ENCODE peak calls at places on chromosomes 11 and 22, in six cellular contexts. U, S, C, I, D and B are unnamed samples.

GRCh38 chr11:41921991-41922390 is 462.5 kb upstream of the LRRC4C start:
- DNase-seq in U (no peak), S (no peak), C (no peak), I (no peak), D (no peak), B (no peak)

GRCh38 chr11:63663809-63664208 is 7.4 kb downstream of the ATL3 start:
- DNase-seq in U (no peak), S (no peak), C (peak; percentile 79), I (no peak), D (no peak), B (no peak)

GRCh38 chr22:23926561-23926960 is 32.4 kb downstream of the MIF start:
- DNase-seq in U (no peak), S (no peak), C (no peak), I (no peak), D (no peak), B (no peak)

GRCh38 chr11:118744001-118744400 is 47.0 kb downstream of the DDX6 start:
- DNase-seq in U (no peak), S (no peak), C (no peak), I (no peak), D (no peak), B (no peak)

GRCh38 chr22:46849101-46849500 is 86.7 kb downstream of the TBC1D22A start:
- DNase-seq in U (no peak), S (no peak), C (no peak), I (no peak), D (no peak), B (no peak)

GRCh38 chr22:38207898-38208432 is 6.2 kb downstream of the MAFF start:
- DNase-seq in U (no peak), S (no peak), C (no peak), I (no peak), D (no peak), B (no peak)

GRCh38 chr22:49147171-49147570 is 680.5 kb downstream of the BRD1 start:
- DNase-seq in U (no peak), S (no peak), C (no peak), I (no peak), D (no peak), B (no peak)

GRCh38 chr11:113906038-113906437 is 1.4 kb downstream of the HTR3B start:
- DNase-seq in U (no peak), S (no peak), C (no peak), I (peak; percentile 61), D (peak; percentile 43), B (peak; percentile 42)

GRCh38 chr11:93344855-93345333 is 14.4 kb downstream of the DEUP1 start:
- DNase-seq in U (no peak), S (no peak), C (no peak), I (no peak), D (no peak), B (no peak)

GRCh38 chr11:35035894-35036408 is 103.0 kb upstream of the CD44 start:
- DNase-seq in U (no peak), S (no peak), C (peak; percentile 96), I (no peak), D (no peak), B (no peak)

GRCh38 chr11:105148241-105148640 is 8.7 kb upstream of the CARD18 start:
- DNase-seq in U (no peak), S (no peak), C (no peak), I (no peak), D (no peak), B (no peak)

GRCh38 chr11:76700177-76701100 is 29.9 kb upstream of the LRRC32 start:
- DNase-seq in U (no peak), S (peak; percentile 49), C (peak; percentile 92), I (no peak), D (no peak), B (no peak)

GRCh38 chr11:94525933-94526332 is 13.7 kb downstream of the C11orf97 start:
- DNase-seq in U (peak; percentile 24), S (peak; percentile 76), C (peak; percentile 48), I (no peak), D (no peak), B (no peak)

GRCh38 chr11:66048525-66049313 is at the start of gene GAL3ST3:
- DNase-seq in U (peak; percentile 31), S (peak; percentile 72), C (no peak), I (peak; percentile 22), D (no peak), B (no peak)

GRCh38 chr22:46060292-46061123 is 83.5 kb upstream of the WNT7B start:
- DNase-seq in U (no peak), S (no peak), C (no peak), I (no peak), D (no peak), B (no peak)

GRCh38 chr22:22558071-22558971 is 744 bp downstream of the PRAME start:
- DNase-seq in U (no peak), S (no peak), C (no peak), I (no peak), D (peak; percentile 0), B (no peak)